ENCODE peak calls at places on chromosomes 11 and 22, in four cellular contexts. N is GM23338, L is K562, Z is spleen. T is an unnamed sample.

GRCh38 chr11:67463186-67463585 is 5.9 kb downstream of the TMEM134 start:
- DNase-seq in N (no peak), L (peak; percentile 49), Z (no peak), T (no peak)

GRCh38 chr11:60835472-60835871 is 6.4 kb upstream of the CCDC86 start:
- DNase-seq in N (no peak), L (no peak), Z (no peak), T (no peak)

GRCh38 chr11:58629857-58630256 is 7.4 kb downstream of the CNTF start:
- DNase-seq in N (peak; percentile 86), L (peak; percentile 24), Z (no peak), T (no peak)

GRCh38 chr11:95242202-95242989 is 11.4 kb upstream of the SESN3 start:
- DNase-seq in N (no peak), L (no peak), Z (no peak), T (no peak)

GRCh38 chr22:31080848-31081649 is at the start of gene SMTN:
- DNase-seq in N (peak; percentile 97), L (peak; percentile 84), Z (peak; percentile 97), T (no peak)

GRCh38 chr11:26827567-26828037 is 105.7 kb upstream of the SLC5A12 start:
- DNase-seq in N (no peak), L (no peak), Z (no peak), T (no peak)

GRCh38 chr11:115873813-115874212 is 369.6 kb upstream of the CADM1 start:
- DNase-seq in N (no peak), L (no peak), Z (no peak), T (no peak)

GRCh38 chr11:16859651-16860050 is 121.2 kb downstream of the C11orf58 start:
- DNase-seq in N (no peak), L (no peak), Z (no peak), T (no peak)

GRCh38 chr11:70402685-70403084 is 4.4 kb downstream of the CTTN start:
- DNase-seq in N (no peak), L (no peak), Z (no peak), T (no peak)

GRCh38 chr11:45922425-45923082 is at the start of gene LARGE2:
- DNase-seq in N (peak; percentile 88), L (peak; percentile 93), Z (peak; percentile 86), T (no peak)

GRCh38 chr11:76086713-76087635 is 119.3 kb downstream of the WNT11 start:
- DNase-seq in N (no peak), L (no peak), Z (no peak), T (no peak)

GRCh38 chr22:33895444-33895843 is 24.8 kb downstream of the LARGE1 start:
- DNase-seq in N (no peak), L (no peak), Z (no peak), T (no peak)

GRCh38 chr11:12272821-12273617 is 104.4 kb upstream of the PARVA start:
- DNase-seq in N (no peak), L (no peak), Z (no peak), T (no peak)

GRCh38 chr11:20367313-20367948 is 3.9 kb downstream of the HTATIP2 start:
- DNase-seq in N (no peak), L (peak; percentile 69), Z (no peak), T (no peak)

GRCh38 chr11:57073121-57073520 is 84.4 kb downstream of the OR5AK2 start:
- DNase-seq in N (no peak), L (no peak), Z (no peak), T (no peak)

GRCh38 chr22:29457730-29458129 is 19.3 kb downstream of the RFPL1 start:
- DNase-seq in N (peak; percentile 93), L (peak; percentile 70), Z (peak; percentile 43), T (no peak)

GRCh38 chr11:68312117-68312779 is at the start of gene LRP5:
- DNase-seq in N (peak; percentile 42), L (peak; percentile 96), Z (no peak), T (no peak)

GRCh38 chr11:122046846-122047245 is 69.2 kb downstream of the BLID start:
- DNase-seq in N (no peak), L (no peak), Z (no peak), T (no peak)

GRCh38 chr22:46082633-46083032 is 67.7 kb upstream of the PPARA start:
- DNase-seq in N (no peak), L (no peak), Z (no peak), T (no peak)

GRCh38 chr11:27216268-27217149 is 146.5 kb downstream of the CCDC34 start:
- DNase-seq in N (no peak), L (no peak), Z (peak; percentile 83), T (no peak)

GRCh38 chr22:34243023-34243422 is 322.7 kb upstream of the LARGE1 start:
- DNase-seq in N (no peak), L (no peak), Z (no peak), T (no peak)

GRCh38 chr11:27839226-27839913 is 139.1 kb upstream of the BDNF start:
- DNase-seq in N (peak; percentile 52), L (no peak), Z (no peak), T (no peak)

GRCh38 chr11:1221848-1222311 is 986 bp upstream of the MUC5B start:
- DNase-seq in N (no peak), L (no peak), Z (peak; percentile 48), T (no peak)

GRCh38 chr11:70124321-70125061 is 46.4 kb downstream of the ANO1 start:
- DNase-seq in N (no peak), L (no peak), Z (no peak), T (no peak)

GRCh38 chr11:2513441-2513840 is 68.6 kb downstream of the KCNQ1 start:
- DNase-seq in N (no peak), L (no peak), Z (peak; percentile 62), T (no peak)

GRCh38 chr22:26906464-26906863 is 249.1 kb downstream of the MIAT start:
- DNase-seq in N (no peak), L (no peak), Z (no peak), T (no peak)

GRCh38 chr11:26896716-26897115 is 97.2 kb upstream of the FIBIN start:
- DNase-seq in N (no peak), L (no peak), Z (no peak), T (no peak)

GRCh38 chr11:134522782-134523570 is 110.9 kb upstream of the B3GAT1 start:
- DNase-seq in N (no peak), L (no peak), Z (peak; percentile 58), T (no peak)

GRCh38 chr22:28841111-28841510 is 40.7 kb upstream of the XBP1 start:
- DNase-seq in N (no peak), L (no peak), Z (no peak), T (no peak)

GRCh38 chr22:49004484-49005399 is 822.9 kb downstream of the BRD1 start:
- DNase-seq in N (no peak), L (no peak), Z (peak; percentile 42), T (peak; percentile 65)

GRCh38 chr11:123064268-123064657 is 2.3 kb upstream of the HSPA8 start:
- DNase-seq in N (no peak), L (no peak), Z (no peak), T (no peak)

GRCh38 chr11:123065634-123066033 is 3.7 kb upstream of the HSPA8 start:
- DNase-seq in N (no peak), L (no peak), Z (no peak), T (no peak)

GRCh38 chr11:123062892-123063395 is 1.0 kb upstream of the HSPA8 start:
- DNase-seq in N (peak; percentile 64), L (peak; percentile 67), Z (no peak), T (no peak)

GRCh38 chr11:123062158-123062891 is 389 bp upstream of the HSPA8 start:
- DNase-seq in N (peak; percentile 99), L (peak; percentile 88), Z (peak; percentile 100), T (peak; percentile 98)

DNA sequence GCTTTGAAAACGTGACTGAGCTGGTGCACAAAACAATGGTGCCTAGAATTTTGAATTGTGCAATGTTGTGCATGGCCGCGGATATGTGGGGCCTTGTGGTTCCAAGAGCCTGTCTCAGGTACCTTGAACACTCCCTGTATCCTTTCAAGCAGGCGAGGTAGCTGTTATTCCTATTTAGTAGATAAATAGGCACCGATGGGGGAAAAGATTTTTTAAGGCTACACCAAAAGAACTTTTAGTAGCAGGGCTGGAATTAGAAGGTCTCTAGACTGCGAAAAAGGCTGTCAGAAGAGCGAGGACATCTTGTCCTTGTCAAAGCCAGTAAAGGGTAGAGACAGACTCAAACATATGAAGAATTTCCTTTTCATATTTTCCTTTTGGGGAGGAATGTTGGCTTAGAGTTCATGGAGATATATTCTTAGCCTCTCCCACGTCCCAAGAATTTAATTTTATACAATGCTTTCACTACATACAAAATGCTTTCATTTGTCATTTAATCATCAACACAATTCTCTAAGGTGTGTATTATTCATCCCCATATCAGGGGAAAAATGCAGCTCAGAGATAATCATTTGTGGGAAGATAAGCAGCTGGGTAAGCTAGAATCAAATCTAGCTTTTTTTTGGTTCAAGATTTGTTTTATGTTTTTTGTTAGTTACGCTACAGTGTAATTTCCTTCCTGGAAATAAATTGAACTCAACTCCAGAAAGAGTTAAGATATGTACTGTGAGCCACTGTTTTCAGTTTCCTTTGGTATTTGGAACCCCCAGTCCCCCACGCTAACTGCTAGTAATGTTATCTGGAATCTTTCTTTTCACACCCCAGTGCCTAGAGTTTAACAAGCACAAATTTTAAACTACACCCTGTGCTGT is 1.7 kb upstream of the HSPA8 start:
- DNase-seq in N (peak; percentile 32), L (no peak), Z (no peak), T (no peak)
- TF ChIP-seq POLR2AphosphoS5 in N (no peak), L (no peak), Z (no peak), T (no peak)

DNA sequence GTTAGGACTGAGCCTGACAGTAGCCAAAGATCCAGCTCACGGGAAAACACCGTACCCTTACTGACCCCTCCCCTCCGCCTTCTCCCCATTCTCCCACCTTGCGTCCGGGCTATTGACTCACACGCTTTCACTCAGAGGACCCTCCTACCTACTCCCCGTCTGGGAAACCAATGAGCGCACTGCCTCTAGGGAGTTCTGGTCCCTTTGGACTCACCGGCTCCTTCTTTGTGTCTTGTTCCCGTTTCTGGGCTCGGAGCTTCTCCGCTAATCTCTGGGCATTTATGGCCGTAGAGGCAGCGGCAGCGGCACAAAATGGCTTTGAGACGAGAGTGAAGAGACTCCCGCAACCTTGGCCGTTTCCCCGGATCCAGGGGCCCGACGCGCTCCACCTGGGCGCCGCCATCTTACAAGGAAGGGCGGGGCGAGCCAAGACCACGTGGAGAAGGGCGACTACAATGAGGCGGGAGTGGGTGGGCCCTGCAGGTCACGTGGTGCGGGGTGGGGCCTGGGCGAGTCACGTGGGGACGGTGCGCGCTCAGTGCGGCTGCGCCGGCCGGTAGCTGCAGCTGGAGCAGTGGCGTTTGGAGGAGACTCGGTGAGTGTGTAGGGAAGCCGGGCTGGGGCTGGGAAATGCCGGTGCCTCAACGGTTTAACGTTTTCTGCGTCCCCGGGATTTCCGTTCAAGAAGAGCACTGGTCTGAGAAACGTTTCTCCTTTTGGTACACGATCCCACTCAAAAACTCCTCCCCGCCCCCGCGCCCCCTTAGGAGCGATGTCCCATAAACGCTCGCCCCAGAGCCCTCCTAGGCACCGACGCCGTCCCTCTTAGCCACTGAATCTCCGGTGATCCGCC is at the start of the genes FAM118B and RPUSD4:
- DNase-seq in N (peak; percentile 99), L (peak; percentile 99), Z (peak; percentile 100), T (no peak)
- TF ChIP-seq CTCF in N (no peak), L (peak; percentile 12), Z (no peak), T (no peak)

GRCh38 chr11:35402751-35403454 is 16.5 kb downstream of the SLC1A2 start:
- DNase-seq in N (no peak), L (no peak), Z (no peak), T (no peak)
- TF ChIP-seq POLR2AphosphoS5 in N (no peak), L (no peak), Z (no peak), T (no peak)

GRCh38 chr22:22925795-22926358 is 38.3 kb downstream of the IGLL5 start:
- DNase-seq in N (peak; percentile 15), L (peak; percentile 65), Z (no peak), T (no peak)

GRCh38 chr22:22925146-22925794 is 37.7 kb downstream of the IGLL5 start:
- DNase-seq in N (no peak), L (peak; percentile 65), Z (no peak), T (no peak)

GRCh38 chr22:22923379-22923778 is 35.8 kb downstream of the IGLL5 start:
- DNase-seq in N (no peak), L (peak; percentile 61), Z (no peak), T (no peak)

GRCh38 chr22:22923930-22924329 is 36.3 kb downstream of the IGLL5 start:
- DNase-seq in N (no peak), L (no peak), Z (no peak), T (no peak)

GRCh38 chr22:22924369-22925145 is 36.9 kb downstream of the IGLL5 start:
- DNase-seq in N (no peak), L (peak; percentile 63), Z (no peak), T (no peak)
- TF ChIP-seq CTCF in N (no peak), L (no peak), Z (no peak), T (no peak)

T was measured in vagina.